ENCODE peak calls at places on chromosomes 6 and 20, in eight cellular contexts. Z, V, Y, Q, P, W, J and F are unnamed samples.

GRCh38 chr6:105135056-105135455 is 44.8 kb downstream of the POPDC3 start:
- DNase-seq in Z (peak; percentile 40), V (no peak), Y (no peak), Q (peak; percentile 47), P (peak; percentile 51), W (no peak), J (no peak), F (no peak)

GRCh38 chr20:60253471-60253870 is 295.2 kb downstream of the CDH26 start:
- DNase-seq in Z (no peak), V (no peak), Y (no peak), Q (no peak), P (no peak), W (no peak), J (no peak), F (no peak)

GRCh38 chr20:50110141-50111047 is 2.6 kb downstream of the UBE2V1 start:
- DNase-seq in Z (no peak), V (no peak), Y (no peak), Q (peak; percentile 45), P (no peak), W (no peak), J (peak; percentile 74), F (no peak)

GRCh38 chr6:91449539-91449938 is 862.7 kb upstream of the MAP3K7 start:
- DNase-seq in Z (no peak), V (no peak), Y (no peak), Q (no peak), P (no peak), W (no peak), J (no peak), F (no peak)

GRCh38 chr20:32528905-32529670 is 56.0 kb downstream of the NOL4L start:
- DNase-seq in Z (no peak), V (no peak), Y (peak; percentile 9), Q (no peak), P (no peak), W (no peak), J (no peak), F (no peak)

GRCh38 chr20:1105599-1106194 is 12.7 kb upstream of the PSMF1 start:
- DNase-seq in Z (no peak), V (no peak), Y (no peak), Q (no peak), P (no peak), W (no peak), J (no peak), F (no peak)

GRCh38 chr6:17979479-17979878 is 8.0 kb downstream of the KIF13A start:
- DNase-seq in Z (no peak), V (no peak), Y (no peak), Q (no peak), P (no peak), W (no peak), J (no peak), F (no peak)

GRCh38 chr6:4399656-4400055 is 264.3 kb upstream of the ECI2 start:
- DNase-seq in Z (no peak), V (no peak), Y (peak; percentile 22), Q (no peak), P (no peak), W (no peak), J (no peak), F (no peak)

GRCh38 chr6:130293800-130294199 is 71.0 kb upstream of the SAMD3 start:
- DNase-seq in Z (peak; percentile 69), V (peak; percentile 9), Y (no peak), Q (peak; percentile 23), P (peak; percentile 82), W (no peak), J (no peak), F (no peak)

GRCh38 chr20:36431604-36432003 is 109.7 kb upstream of the MYL9 start:
- DNase-seq in Z (no peak), V (no peak), Y (no peak), Q (no peak), P (no peak), W (no peak), J (no peak), F (no peak)

GRCh38 chr6:170224694-170225660 is 65.9 kb downstream of the DLL1 start:
- DNase-seq in Z (no peak), V (no peak), Y (peak; percentile 25), Q (no peak), P (peak; percentile 28), W (no peak), J (no peak), F (peak; percentile 44)

GRCh38 chr20:49835031-49835430 is 22.4 kb downstream of the SLC9A8 start:
- DNase-seq in Z (no peak), V (no peak), Y (no peak), Q (no peak), P (no peak), W (no peak), J (no peak), F (no peak)